ENCODE peak calls at places on chromosomes 7 and 10, in five cellular contexts. M, A, V, D and O are unnamed samples.

GRCh38 chr10:114550756-114551290 is 107.3 kb downstream of the ABLIM1 start:
- DNase-seq in D (no peak), A (no peak), M (no peak), V (peak; percentile 59), O (no peak)

GRCh38 chr10:125023862-125024495 is 82.1 kb downstream of the ZRANB1 start:
- DNase-seq in D (peak; percentile 86), A (no peak), M (no peak), V (no peak), O (no peak)

GRCh38 chr10:87976101-87976743 is 112.8 kb downstream of the PTEN start:
- DNase-seq in A (no peak), M (peak; percentile 52), D (no peak), V (peak; percentile 41), O (no peak)

GRCh38 chr7:131183611-131184119 is 144.0 kb upstream of the MKLN1 start:
- DNase-seq in D (no peak), V (no peak), A (no peak), M (peak; percentile 78), O (no peak)

GRCh38 chr7:79495544-79496272 is 42.2 kb upstream of the MAGI2 start:
- DNase-seq in M (peak; percentile 73), A (peak; percentile 59), D (no peak), V (peak; percentile 83), O (no peak)

GRCh38 chr10:23294638-23295247 is 49.9 kb downstream of the C10orf67 start:
- DNase-seq in A (no peak), V (peak; percentile 45), D (peak; percentile 19), M (no peak), O (no peak)

GRCh38 chr7:11319491-11320274 is 346.0 kb downstream of the PHF14 start:
- DNase-seq in A (no peak), M (peak; percentile 68), V (no peak), D (no peak), O (no peak)

GRCh38 chr7:26958834-26959233 is 94.4 kb upstream of the SKAP2 start:
- DNase-seq in A (peak; percentile 29), V (peak; percentile 42), M (peak; percentile 92), D (no peak), O (no peak)

DNA sequence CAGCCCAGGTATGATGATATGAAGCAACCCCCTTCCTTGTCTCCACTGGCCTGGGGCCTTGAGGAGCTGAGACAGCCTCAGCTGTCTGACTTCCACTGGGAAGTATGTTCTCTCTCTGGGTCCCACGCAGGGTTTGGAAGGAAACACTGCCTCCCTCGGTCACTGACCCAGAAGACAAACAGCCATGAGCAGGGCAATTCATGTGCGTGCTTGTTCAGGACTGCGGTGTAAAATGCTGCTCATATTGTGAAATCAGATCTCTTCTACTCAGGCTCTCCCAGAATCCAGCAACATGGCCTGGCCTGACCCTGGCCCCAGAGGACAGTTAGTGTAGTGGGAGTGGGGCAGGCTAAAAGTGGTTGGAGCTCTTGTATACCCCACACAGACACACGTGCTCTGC is 2.8 kb downstream of the CLCN1 start:
- DNase-seq in M (peak; percentile 90), D (no peak), A (no peak), V (peak; percentile 88), O (no peak)
- TF ChIP-seq CTCF in M (peak; percentile 45), D (no peak), A (peak; percentile 14), V (peak; percentile 26), O (no peak)

GRCh38 chr10:14889318-14889717 is 10.7 kb downstream of the SUV39H2 start:
- DNase-seq in A (no peak), V (peak; percentile 58), M (no peak), D (peak; percentile 20), O (peak; percentile 35)
- TF ChIP-seq CTCF in A (peak; percentile 50), V (peak; percentile 60), M (peak; percentile 30), D (peak; percentile 45), O (no peak)

GRCh38 chr7:55235115-55235514 is 130.0 kb upstream of the LANCL2 start:
- DNase-seq in M (no peak), D (no peak), A (no peak), V (no peak), O (no peak)
- TF ChIP-seq CTCF in M (no peak), D (no peak), A (no peak), V (no peak), O (no peak)

DNA sequence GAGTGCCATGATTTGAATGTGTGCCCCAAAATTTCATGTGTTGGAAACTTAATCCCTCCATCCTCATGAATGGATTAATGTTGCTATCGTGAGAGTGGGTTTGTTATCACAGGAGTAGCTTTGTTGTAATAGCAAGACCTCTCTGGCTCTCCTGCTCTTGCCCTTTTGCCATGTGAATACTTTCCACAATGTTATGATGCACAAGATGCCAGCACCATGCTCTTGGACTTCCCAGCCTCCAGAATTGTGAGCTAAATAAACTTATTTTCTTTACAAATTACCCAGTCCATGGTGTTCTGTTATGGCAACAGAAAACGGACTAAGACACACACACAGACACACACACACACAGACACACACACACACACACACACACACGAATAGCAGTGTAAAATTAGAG is 51.3 kb upstream of the TM9SF3 start:
- DNase-seq in A (no peak), D (no peak), M (no peak), V (no peak), O (no peak)
- TF ChIP-seq CTCF in A (no peak), D (no peak), M (no peak), V (no peak), O (no peak)

GRCh38 chr10:92880912-92881311 is 32.6 kb downstream of the EXOC6 start:
- DNase-seq in D (no peak), A (no peak), M (no peak), V (no peak), O (no peak)

GRCh38 chr10:92876509-92877036 is 28.3 kb downstream of the EXOC6 start:
- DNase-seq in D (no peak), V (no peak), A (no peak), M (no peak), O (no peak)

GRCh38 chr10:92880233-92880861 is 32.0 kb downstream of the EXOC6 start:
- DNase-seq in A (peak; percentile 24), M (peak; percentile 17), V (peak; percentile 78), D (peak; percentile 37), O (no peak)
- TF ChIP-seq CTCF in A (peak; percentile 53), M (peak; percentile 48), V (peak; percentile 62), D (peak; percentile 76), O (peak; percentile 16)

DNA sequence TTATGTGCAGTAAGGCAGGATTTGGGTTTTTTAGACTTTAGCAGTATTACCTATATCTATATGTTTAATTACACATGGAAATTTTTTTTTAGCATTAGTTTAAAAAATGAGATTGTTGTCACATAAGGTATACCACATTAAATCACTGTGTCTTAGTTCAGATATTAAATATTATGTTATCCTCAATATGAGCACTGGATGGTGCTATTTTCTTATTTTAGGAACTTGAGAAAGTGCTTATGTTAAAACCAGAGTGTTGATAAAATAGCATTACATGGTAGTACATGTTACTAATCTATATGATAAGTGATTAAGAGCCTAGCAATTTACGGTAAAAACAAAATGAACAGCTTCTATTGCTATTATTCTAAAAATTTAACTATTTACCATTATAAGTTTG is 28.8 kb downstream of the MIOS start:
- DNase-seq in A (no peak), V (peak; percentile 60), D (peak; percentile 58), M (peak; percentile 11), O (no peak)
- TF ChIP-seq CTCF in A (peak; percentile 43), V (peak; percentile 38), D (peak; percentile 74), M (peak; percentile 35), O (no peak)

DNA sequence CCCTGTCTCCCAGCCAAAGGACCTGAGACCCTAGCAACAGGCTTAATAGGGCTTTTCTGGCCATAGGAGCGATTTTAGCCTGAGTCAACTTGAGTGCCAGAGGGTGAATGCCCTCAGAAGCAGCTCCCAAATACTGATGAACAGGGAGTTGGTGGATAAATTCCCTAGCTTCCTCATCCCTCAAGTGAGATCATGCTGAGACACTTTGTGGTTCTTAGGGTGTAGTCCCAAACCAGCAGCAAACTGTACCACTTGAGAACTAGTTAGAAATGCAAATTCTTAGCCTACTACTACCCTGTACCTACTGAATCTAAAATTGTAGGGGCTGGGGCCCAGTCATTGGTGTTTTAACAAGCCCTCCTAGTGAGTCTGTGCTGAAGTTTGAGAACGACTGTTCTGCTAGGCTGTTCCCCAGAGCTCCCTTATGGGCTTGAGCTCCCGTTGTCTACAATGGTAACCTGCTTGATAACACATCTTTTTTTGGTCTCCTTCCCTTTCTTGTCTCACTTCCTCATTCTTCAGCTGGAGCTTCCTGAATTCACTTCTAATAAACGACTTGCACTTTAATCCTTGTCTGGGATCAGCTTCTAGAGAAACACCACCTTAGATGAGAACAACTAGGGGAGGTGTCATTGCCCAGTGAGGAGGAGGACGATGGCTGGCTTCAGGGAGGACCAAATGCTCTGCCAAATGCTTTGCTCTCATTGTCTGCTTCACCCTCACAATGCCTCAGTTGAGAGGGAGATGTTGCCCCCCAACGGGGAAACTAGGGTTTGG is 18.2 kb upstream of the CDH23 start:
- DNase-seq in D (no peak), A (no peak), M (no peak), V (no peak), O (no peak)
- TF ChIP-seq CTCF in D (no peak), A (no peak), M (no peak), V (no peak), O (no peak)

GRCh38 chr7:100482728-100483100 is 1.0 kb upstream of the NYAP1 start:
- DNase-seq in M (no peak), D (no peak), V (no peak), A (no peak), O (no peak)

GRCh38 chr7:100484636-100485114 is 948 bp downstream of the NYAP1 start:
- DNase-seq in V (no peak), M (no peak), D (no peak), A (no peak), O (peak; percentile 13)

GRCh38 chr7:100485514-100485913 is 1.8 kb downstream of the NYAP1 start:
- DNase-seq in M (no peak), V (no peak), A (no peak), D (peak; percentile 33), O (peak; percentile 17)

GRCh38 chr7:100483101-100483727 is 513 bp upstream of the NYAP1 start:
- DNase-seq in M (no peak), V (peak; percentile 36), A (no peak), D (peak; percentile 99), O (peak; percentile 91)

DNA sequence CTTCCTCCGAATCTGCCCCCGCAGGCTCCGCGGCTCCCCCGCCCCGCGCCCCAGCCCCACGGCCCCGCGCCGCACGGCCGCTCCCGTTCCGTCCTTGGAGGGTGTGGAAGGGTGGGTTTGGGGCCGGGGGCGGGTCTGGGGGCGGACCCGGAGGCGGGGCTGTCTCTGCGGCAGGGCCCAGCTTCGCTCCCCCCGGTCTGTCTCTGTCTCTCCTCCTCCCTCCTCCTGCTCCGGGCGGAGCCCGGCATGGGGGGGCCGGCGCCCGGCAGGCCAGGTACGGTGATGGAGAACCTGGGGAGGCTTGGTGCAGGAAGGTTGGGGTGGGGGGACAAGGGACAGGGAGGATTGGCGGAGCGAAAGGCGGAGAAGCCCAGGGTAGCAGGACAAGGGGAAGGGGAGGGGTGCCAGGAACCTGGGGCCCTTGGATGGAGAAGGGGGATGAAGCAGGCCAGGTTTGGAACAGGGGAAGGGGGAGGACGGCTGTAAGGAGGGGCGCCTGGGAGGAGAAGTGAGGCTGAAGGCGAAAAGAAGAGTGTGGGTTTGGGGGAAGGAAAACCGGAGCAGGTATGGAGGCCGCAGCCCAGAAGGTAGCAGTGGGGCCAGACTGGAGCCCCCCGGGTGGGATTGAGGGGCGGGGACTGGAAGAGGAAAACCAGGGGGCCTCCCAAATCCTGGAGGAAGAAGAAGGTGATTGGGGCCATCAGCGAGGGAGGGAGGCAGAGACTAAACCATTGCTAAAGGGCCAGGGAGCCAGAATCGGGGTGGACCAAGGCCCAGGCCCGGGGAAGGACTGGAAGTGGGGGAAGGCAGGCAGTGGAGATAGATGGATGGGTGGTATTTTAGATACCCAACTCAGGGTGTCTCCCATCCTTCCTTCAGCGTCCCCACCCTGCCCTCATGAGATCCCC is at the start of gene NYAP1:
- DNase-seq in A (no peak), V (peak; percentile 50), M (no peak), D (peak; percentile 97), O (peak; percentile 68)
- TF ChIP-seq CTCF in A (no peak), V (no peak), M (no peak), D (no peak), O (no peak)